ENCODE peak calls at places on chromosomes 5 and 9, in five cellular contexts. R is K562, J is IMR-90, F is heart right ventricle, Q is uterus. N is an unnamed sample. For H3K27me3, the result is how much of the 10 kb centered on the place peaks cover.

GRCh38 chr9:76230961-76231360 is 163.3 kb downstream of the RFK start:
- DNase-seq in Q (no peak), F (no peak), R (no peak), J (peak), N (no peak)

GRCh38 chr5:33261305-33261704 is 179.5 kb upstream of the TARS1 start:
- DNase-seq in R (no peak), Q (no peak), F (no peak), J (peak), N (no peak)

GRCh38 chr5:56123531-56124243 is 109.4 kb downstream of the ANKRD55 start:
- DNase-seq in J (peak), R (peak), F (peak), Q (peak), N (peak)

GRCh38 chr5:143775258-143775657 is 36.7 kb upstream of the HMHB1 start:
- DNase-seq in Q (no peak), R (peak), J (peak), F (no peak), N (no peak)

GRCh38 chr9:127130661-127131538 is 8.5 kb upstream of the ANGPTL2 start:
- DNase-seq in Q (peak), J (peak), R (no peak), F (peak), N (no peak)

GRCh38 chr9:36997414-36997813 is 36.7 kb downstream of the PAX5 start:
- DNase-seq in R (no peak), J (peak), Q (no peak), F (no peak), N (no peak)

GRCh38 chr9:35555246-35555701 is 49.8 kb upstream of the TESK1 start:
- DNase-seq in F (no peak), Q (no peak), R (no peak), J (no peak), N (no peak)

GRCh38 chr5:145495741-145496140 is 339.4 kb downstream of the PRELID2 start:
- DNase-seq in Q (no peak), F (no peak), J (peak), R (no peak), N (no peak)

GRCh38 chr9:126131066-126132010 is 195.3 kb upstream of the MVB12B start:
- DNase-seq in J (no peak), F (no peak), R (no peak), Q (no peak), N (peak)

DNA sequence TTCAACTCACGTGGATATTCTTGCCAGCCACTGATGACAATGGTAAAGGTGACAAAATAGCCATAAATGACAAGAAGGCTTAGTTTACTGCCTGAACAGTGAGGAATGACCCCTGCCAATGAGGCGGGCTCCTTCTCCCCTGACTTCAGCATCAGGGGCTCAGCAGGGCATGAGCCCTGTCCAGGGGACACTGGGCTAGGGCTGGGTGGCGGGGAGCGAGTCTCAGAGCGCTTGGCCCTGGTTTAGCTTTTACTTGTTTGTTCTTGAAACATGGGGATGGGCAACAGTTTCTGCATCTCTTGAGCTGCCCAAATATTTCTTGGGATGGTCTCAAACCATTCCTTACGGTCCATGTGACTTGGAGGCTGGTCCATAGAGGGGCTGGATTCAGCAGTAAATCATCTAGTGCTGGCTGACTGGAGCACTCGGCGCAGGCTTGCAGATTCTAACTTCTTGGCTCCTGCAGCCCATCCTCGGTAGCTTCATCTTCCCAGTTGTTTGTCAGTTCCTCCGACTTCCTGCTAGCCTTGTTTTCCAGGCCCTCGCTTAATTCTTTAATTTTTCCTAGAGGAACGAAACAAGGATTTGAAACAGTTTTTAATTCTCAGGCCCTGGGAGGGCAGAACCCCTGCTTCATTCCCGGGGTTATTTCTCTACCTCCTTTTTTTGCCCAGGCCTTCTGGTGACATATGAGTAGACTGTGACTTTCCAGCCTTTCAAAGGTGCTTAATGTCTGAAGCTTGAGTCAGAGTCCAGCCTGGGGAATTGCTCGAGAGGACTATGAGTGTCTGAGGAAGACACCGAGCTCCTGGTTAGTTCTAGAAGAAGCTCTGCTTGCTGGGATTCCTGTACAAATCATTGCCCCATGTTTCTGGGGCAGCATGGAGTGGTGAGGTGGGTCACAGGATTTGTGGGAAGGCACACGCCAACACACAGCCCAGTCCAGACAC is 4.5 kb upstream of the HMCN2 start:
- DNase-seq in J (no peak), Q (no peak), F (no peak), R (no peak), N (no peak)
- H3K27me3 ChIP-seq in J (half or more), Q (under half), F (under half), R (half or more), N (under half)

GRCh38 chr9:136197372-136197875 is 7.5 kb downstream of the LHX3 start:
- DNase-seq in F (no peak), Q (no peak), R (no peak), J (no peak), N (peak)
- H3K27me3 ChIP-seq in F (half or more), Q (half or more), R (half or more), J (half or more), N (half or more)

GRCh38 chr9:134710271-134710540 is 68.6 kb downstream of the COL5A1 start:
- DNase-seq in F (no peak), Q (no peak), R (no peak), J (no peak), N (no peak)

GRCh38 chr9:134709512-134710270 is 68.1 kb downstream of the COL5A1 start:
- DNase-seq in J (peak), F (peak), R (no peak), Q (peak), N (no peak)

GRCh38 chr9:134712922-134713321 is 71.3 kb downstream of the COL5A1 start:
- DNase-seq in J (no peak), R (no peak), Q (no peak), F (no peak), N (no peak)

GRCh38 chr9:134710912-134711311 is 69.3 kb downstream of the COL5A1 start:
- DNase-seq in F (no peak), R (no peak), J (no peak), Q (no peak), N (no peak)

GRCh38 chr9:134712243-134712642 is 70.6 kb downstream of the COL5A1 start:
- DNase-seq in J (no peak), F (no peak), R (no peak), Q (no peak), N (no peak)
- H3K27me3 ChIP-seq in J (under half), F (under half), R (under half), Q (under half), N (under half)

GRCh38 chr9:137163805-137164204 is 6.0 kb downstream of the LRRC26 start:
- DNase-seq in J (no peak), F (no peak), R (no peak), Q (no peak), N (peak)
- H3K27me3 ChIP-seq in J (half or more), F (half or more), R (under half), Q (half or more), N (half or more)

DNA sequence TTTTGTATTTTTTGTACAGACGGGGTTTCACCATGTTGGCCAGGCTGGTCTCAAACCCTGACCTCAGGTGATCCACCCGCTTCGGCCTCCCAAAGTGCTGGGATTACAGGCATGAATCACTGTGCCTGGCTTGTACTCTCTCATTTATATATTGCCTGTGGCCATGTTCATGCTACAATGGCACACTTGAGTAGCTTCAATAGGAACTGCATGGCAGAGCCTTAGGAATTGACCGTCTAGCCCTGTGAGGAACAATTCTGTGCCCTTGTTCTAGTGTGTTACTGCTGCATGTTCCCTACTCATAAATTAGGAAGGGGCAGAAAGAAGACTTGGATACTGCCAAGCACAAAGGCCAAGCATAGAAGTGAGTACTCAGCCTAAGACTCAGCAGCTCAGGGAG is 104.2 kb downstream of the LIFR start:
- DNase-seq in F (no peak), Q (no peak), R (no peak), J (no peak), N (no peak)
- H3K27me3 ChIP-seq in F (under half), Q (under half), R (half or more), J (under half), N (under half)

GRCh38 chr9:1047605-1048235 is 2.4 kb upstream of the DMRT2 start:
- DNase-seq in J (peak), R (no peak), F (no peak), Q (no peak), N (no peak)

GRCh38 chr9:1044643-1045042 is 5.5 kb upstream of the DMRT2 start:
- DNase-seq in F (no peak), J (no peak), R (no peak), Q (no peak), N (peak)

GRCh38 chr9:1046639-1047604 is 3.2 kb upstream of the DMRT2 start:
- DNase-seq in Q (no peak), F (no peak), J (no peak), R (no peak), N (peak)

DNA sequence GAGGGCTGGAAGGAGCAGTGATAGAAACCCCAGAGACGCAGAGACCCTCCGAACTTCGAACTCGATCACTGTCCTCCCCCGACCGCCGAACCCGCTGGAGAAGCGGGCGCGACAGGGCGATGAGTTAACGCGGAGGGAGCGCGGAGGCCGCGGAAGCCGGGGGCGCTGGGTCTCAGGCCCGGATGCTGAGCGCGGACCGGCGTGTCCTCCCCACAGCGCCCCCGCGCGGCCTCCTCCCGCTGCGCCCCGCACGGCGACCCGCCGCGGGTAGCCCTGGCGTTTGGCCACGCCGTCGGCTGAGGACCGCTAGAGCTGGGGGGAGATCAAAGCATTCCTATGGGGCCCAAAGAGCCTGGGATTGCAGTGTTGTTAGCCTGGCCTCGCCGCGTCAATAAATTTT is 7.7 kb upstream of the DMRT2 start:
- DNase-seq in J (no peak), F (no peak), R (no peak), Q (no peak), N (peak)
- H3K27me3 ChIP-seq in J (half or more), F (under half), R (under half), Q (half or more), N (half or more)

DNA sequence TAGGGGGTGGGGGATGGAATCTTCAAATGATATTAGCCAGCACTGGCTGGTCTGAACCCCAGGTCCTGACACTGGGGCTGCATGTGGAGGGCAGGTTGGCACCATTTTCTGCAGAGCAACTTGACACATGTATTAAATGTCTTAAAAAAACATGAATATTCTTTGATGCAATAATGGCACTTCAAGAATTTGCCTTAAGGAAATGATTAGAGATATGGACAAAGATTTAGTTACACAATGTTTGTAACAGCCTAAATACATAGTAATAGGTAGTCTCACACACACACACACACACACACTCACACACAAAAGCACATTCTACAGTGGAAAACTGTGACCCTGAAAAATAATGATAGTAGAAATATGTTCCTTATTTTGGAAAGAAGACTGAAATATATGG is 3.6 kb downstream of the SVEP1 start:
- DNase-seq in Q (no peak), J (no peak), F (no peak), R (no peak), N (no peak)
- H3K27me3 ChIP-seq in Q (under half), J (under half), F (under half), R (under half), N (under half)

DNA sequence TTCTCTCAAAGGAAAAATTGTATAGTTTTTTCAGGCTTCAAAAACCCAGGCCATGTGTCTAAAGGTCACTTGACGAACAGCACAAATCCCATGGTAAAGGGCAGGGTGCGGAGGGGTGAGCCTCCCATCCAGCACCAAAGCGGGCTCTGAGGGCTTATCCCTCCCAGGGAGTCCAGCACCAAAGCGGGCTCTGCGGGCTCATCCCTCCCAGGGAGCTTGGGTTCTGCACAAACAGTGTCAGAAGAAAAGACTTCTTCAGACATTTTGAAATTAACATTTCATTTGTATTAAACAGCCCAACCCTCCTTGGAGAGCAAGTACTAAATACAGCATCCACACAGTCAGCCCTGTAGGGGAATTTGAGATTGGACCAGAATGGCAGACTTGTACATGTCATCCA is 43.0 kb upstream of the CLPTM1L start:
- DNase-seq in J (no peak), F (no peak), R (no peak), Q (no peak), N (no peak)
- H3K27me3 ChIP-seq in J (under half), F (under half), R (half or more), Q (under half), N (under half)

N was measured in H7.